ENCODE peak calls at places on chromosomes 1 and 21, in four cellular contexts. T is upper lobe of left lung, B is iPS-NIHi11, F is NCI-H2081. P is an unnamed sample.

GRCh38 chr1:248375446-248375845 is at the start of gene OR2T6:
- DNase-seq in T (no peak), B (no peak), F (no peak), P (no peak)

GRCh38 chr1:229203030-229203751 is 67.7 kb upstream of the RAB4A start:
- DNase-seq in T (no peak), B (peak), F (peak), P (no peak)

GRCh38 chr1:28966617-28967016 is 52.2 kb downstream of the EPB41 start:
- DNase-seq in T (no peak), B (no peak), F (no peak), P (no peak)

GRCh38 chr21:15521644-15522001 is 208.2 kb upstream of the USP25 start:
- DNase-seq in T (no peak), B (no peak), F (no peak), P (no peak)

GRCh38 chr1:195439661-195440060 is 1168.6 kb downstream of the KCNT2 start:
- DNase-seq in T (no peak), B (no peak), F (no peak), P (no peak)

GRCh38 chr1:212952596-212952995 is 2.3 kb downstream of the VASH2 start:
- DNase-seq in T (no peak), B (no peak), F (no peak), P (no peak)

GRCh38 chr1:219323426-219323825 is 149.7 kb downstream of the LYPLAL1 start:
- DNase-seq in T (no peak), B (no peak), F (no peak), P (no peak)

GRCh38 chr1:235878082-235878781 is 11.5 kb upstream of the LYST start:
- DNase-seq in T (no peak), B (no peak), F (peak), P (no peak)

GRCh38 chr1:7940745-7941436 is at the start of gene TNFRSF9:
- DNase-seq in T (peak), B (no peak), F (no peak), P (peak)

GRCh38 chr1:54595956-54596498 is 27.3 kb downstream of the FAM151A start:
- DNase-seq in T (no peak), B (no peak), F (no peak), P (no peak)

GRCh38 chr21:34994646-34995631 is 54.2 kb downstream of the RUNX1 start:
- DNase-seq in T (peak), B (no peak), F (no peak), P (no peak)

GRCh38 chr1:228352677-228353481 is 53.8 kb downstream of the TRIM11 start:
- DNase-seq in T (no peak), B (no peak), F (no peak), P (no peak)

GRCh38 chr1:18137759-18138345 is 30.3 kb downstream of the IGSF21 start:
- DNase-seq in T (no peak), B (no peak), F (no peak), P (no peak)

GRCh38 chr1:151371340-151371739 is 1.2 kb downstream of the SELENBP1 start:
- DNase-seq in T (peak), B (no peak), F (peak), P (peak)

GRCh38 chr1:207397525-207397926 is 56.6 kb upstream of the CR2 start:
- DNase-seq in T (no peak), B (peak), F (no peak), P (no peak)

GRCh38 chr21:26952274-26953066 is 14.4 kb downstream of the ADAMTS5 start:
- DNase-seq in T (no peak), B (no peak), F (no peak), P (no peak)

GRCh38 chr1:31297273-31298247 is 728 bp downstream of the ZCCHC17 start:
- DNase-seq in T (no peak), B (peak), F (no peak), P (no peak)

GRCh38 chr1:22154063-22154462 is 11.2 kb upstream of the WNT4 start:
- DNase-seq in T (no peak), B (no peak), F (no peak), P (no peak)